ENCODE peak calls at places on chromosome 7, in eight cellular contexts. Z, U, R, Q, J, D, C and S are unnamed samples.

GRCh38 chr7:75856562-75856961 is 22.3 kb upstream of the RHBDD2 start:
- DNase-seq in Z (no peak), U (no peak), R (no peak), Q (no peak), J (no peak), D (no peak), C (no peak), S (no peak)

GRCh38 chr7:48875300-48875916 is 48.9 kb upstream of the CDC14C start:
- DNase-seq in Z (peak; percentile 25), U (no peak), R (peak; percentile 15), Q (peak; percentile 11), J (peak; percentile 70), D (no peak), C (peak; percentile 2), S (peak; percentile 54)

GRCh38 chr7:128177768-128178550 is 63.1 kb upstream of the LEP start:
- DNase-seq in Z (no peak), U (no peak), R (no peak), Q (no peak), J (no peak), D (no peak), C (no peak), S (no peak)

GRCh38 chr7:101166909-101167644 is 1.7 kb upstream of the VGF start:
- DNase-seq in Z (no peak), U (no peak), R (peak; percentile 52), Q (peak; percentile 78), J (no peak), D (no peak), C (peak; percentile 58), S (no peak)

GRCh38 chr7:128210590-128211570 is 30.2 kb upstream of the LEP start:
- DNase-seq in Z (no peak), U (no peak), R (no peak), Q (no peak), J (no peak), D (no peak), C (no peak), S (no peak)

GRCh38 chr7:157549612-157550299 is 213.0 kb downstream of the DNAJB6 start:
- DNase-seq in Z (no peak), U (peak; percentile 38), R (no peak), Q (no peak), J (peak; percentile 65), D (no peak), C (no peak), S (peak; percentile 14)

GRCh38 chr7:105849122-105849855 is 27.1 kb downstream of the ATXN7L1 start:
- DNase-seq in Z (no peak), U (no peak), R (no peak), Q (no peak), J (no peak), D (no peak), C (no peak), S (no peak)

GRCh38 chr7:111642373-111642772 is 80.1 kb upstream of the IMMP2L start:
- DNase-seq in Z (no peak), U (no peak), R (no peak), Q (no peak), J (no peak), D (no peak), C (peak; percentile 25), S (no peak)

GRCh38 chr7:78620931-78621330 is 822.4 kb downstream of the PHTF2 start:
- DNase-seq in Z (no peak), U (no peak), R (peak; percentile 15), Q (no peak), J (no peak), D (no peak), C (peak; percentile 11), S (no peak)

GRCh38 chr7:106723398-106723797 is 62.4 kb upstream of the CCDC71L start:
- DNase-seq in Z (no peak), U (no peak), R (no peak), Q (no peak), J (no peak), D (no peak), C (peak; percentile 46), S (no peak)

GRCh38 chr7:80369321-80369720 is 142.5 kb downstream of the GNAT3 start:
- DNase-seq in Z (no peak), U (no peak), R (no peak), Q (no peak), J (no peak), D (no peak), C (no peak), S (no peak)

GRCh38 chr7:137091396-137091795 is 222.9 kb downstream of the CHRM2 start:
- DNase-seq in Z (no peak), U (no peak), R (peak; percentile 46), Q (peak; percentile 56), J (no peak), D (no peak), C (no peak), S (no peak)
- TF ChIP-seq CTCF in Z (peak; percentile 47), U (no peak), R (peak; percentile 15), Q (peak; percentile 37), J (no peak), D (no peak), C (no peak), S (peak; percentile 17)

GRCh38 chr7:29991937-29992336 is 2.3 kb upstream of the SCRN1 start:
- DNase-seq in Z (no peak), U (no peak), R (no peak), Q (no peak), J (no peak), D (no peak), C (no peak), S (no peak)

GRCh38 chr7:29993169-29993568 is 3.6 kb upstream of the SCRN1 start:
- DNase-seq in Z (no peak), U (no peak), R (no peak), Q (no peak), J (no peak), D (no peak), C (no peak), S (no peak)

GRCh38 chr7:29996321-29996720 is 6.7 kb upstream of the SCRN1 start:
- DNase-seq in Z (no peak), U (no peak), R (no peak), Q (no peak), J (no peak), D (no peak), C (no peak), S (no peak)

GRCh38 chr7:29998489-29998888 is 8.9 kb upstream of the SCRN1 start:
- DNase-seq in Z (no peak), U (no peak), R (no peak), Q (no peak), J (no peak), D (no peak), C (no peak), S (no peak)

GRCh38 chr7:29995652-29996051 is 6.1 kb upstream of the SCRN1 start:
- DNase-seq in Z (no peak), U (no peak), R (no peak), Q (no peak), J (no peak), D (no peak), C (no peak), S (no peak)
- H3K9me3 ChIP-seq in Z (peaks cover 51% of the 10 kb centered on the region), U (peaks cover 20% of the 10 kb centered on the region), R (no peaks in the 10 kb centered on the region), Q (peaks cover 34% of the 10 kb centered on the region), J (no peaks in the 10 kb centered on the region), D (peaks cover 36% of the 10 kb centered on the region), C (peaks cover 5% of the 10 kb centered on the region), S (peaks cover 20% of the 10 kb centered on the region)

GRCh38 chr7:836429-836828 is 4.2 kb downstream of the SUN1 start:
- DNase-seq in Z (no peak), U (peak; percentile 86), R (peak; percentile 42), Q (peak; percentile 65), J (peak; percentile 33), D (no peak), C (peak; percentile 44), S (no peak)
- TF ChIP-seq CTCF in Z (peak; percentile 63), U (peak; percentile 55), R (peak; percentile 60), Q (peak; percentile 63), J (no peak), D (peak; percentile 38), C (peak; percentile 43), S (peak; percentile 38)

GRCh38 chr7:64990216-64990615 is 620 bp downstream of the ZNF117 start:
- DNase-seq in Z (no peak), U (no peak), R (no peak), Q (no peak), J (no peak), D (no peak), C (peak; percentile 27), S (no peak)
- H3K9me3 ChIP-seq in Z (peaks cover 83% of the 10 kb centered on the region), U (no peaks in the 10 kb centered on the region), R (no peaks in the 10 kb centered on the region), Q (peaks cover 16% of the 10 kb centered on the region), J (peaks cover 3% of the 10 kb centered on the region), D (peaks cover 30% of the 10 kb centered on the region), C (peaks cover 43% of the 10 kb centered on the region), S (peaks cover 48% of the 10 kb centered on the region)

GRCh38 chr7:33836797-33837355 is 68.5 kb upstream of the BMPER start:
- DNase-seq in Z (no peak), U (no peak), R (peak; percentile 44), Q (peak; percentile 21), J (no peak), D (no peak), C (peak; percentile 26), S (no peak)
- TF ChIP-seq CTCF in Z (no peak), U (peak; percentile 16), R (no peak), Q (peak; percentile 69), J (no peak), D (no peak), C (peak; percentile 21), S (no peak)

DNA sequence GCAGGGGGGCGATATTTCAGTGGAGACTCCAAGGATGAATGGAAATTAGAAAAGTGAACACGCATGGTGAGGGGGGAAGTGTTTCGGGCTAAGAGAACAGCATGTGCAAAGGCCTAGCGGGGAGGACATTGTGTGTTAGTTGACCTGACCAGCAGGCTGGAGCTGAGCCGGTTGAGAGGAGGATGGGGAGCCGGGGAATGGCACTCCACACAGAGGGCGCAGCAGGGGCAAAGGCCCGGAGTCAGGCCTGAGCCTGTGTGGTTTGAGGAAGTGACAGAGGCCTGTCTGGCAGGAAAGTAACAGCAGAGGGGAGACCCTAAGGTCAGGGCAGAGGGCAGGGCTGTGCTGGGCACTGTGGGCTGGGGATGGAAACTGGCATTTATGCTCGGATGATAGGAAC is 83.2 kb upstream of the ZNF479 start:
- DNase-seq in Z (no peak), U (peak; percentile 32), R (no peak), Q (no peak), J (peak; percentile 48), D (no peak), C (no peak), S (peak; percentile 10)
- H3K9me3 ChIP-seq in Z (peaks cover 69% of the 10 kb centered on the region), U (no peaks in the 10 kb centered on the region), R (no peaks in the 10 kb centered on the region), Q (no peaks in the 10 kb centered on the region), J (peaks cover 2% of the 10 kb centered on the region), D (no peaks in the 10 kb centered on the region), C (no peaks in the 10 kb centered on the region), S (no peaks in the 10 kb centered on the region)

DNA sequence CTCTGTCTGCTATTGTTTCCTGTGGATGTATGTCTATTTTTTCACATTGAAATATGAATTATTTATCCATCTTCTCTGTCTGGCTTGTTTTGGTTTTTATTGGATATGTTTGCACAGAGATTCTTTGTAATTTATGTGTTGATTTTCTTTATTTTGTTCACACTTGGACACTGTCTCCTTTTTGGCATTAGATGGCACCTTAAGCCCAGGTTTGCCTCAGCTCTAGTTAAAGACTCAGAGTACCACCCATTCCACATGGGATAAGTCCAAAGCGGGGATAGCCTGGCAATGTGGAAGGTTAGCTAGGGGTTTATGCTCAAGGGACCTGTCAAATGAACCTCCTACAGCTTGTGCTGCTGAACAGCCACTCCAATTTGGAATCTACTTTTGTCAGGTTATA is 14.1 kb downstream of the FEZF1 start:
- DNase-seq in Z (no peak), U (no peak), R (no peak), Q (no peak), J (no peak), D (no peak), C (no peak), S (no peak)
- TF ChIP-seq CTCF in Z (no peak), U (no peak), R (no peak), Q (no peak), J (no peak), D (no peak), C (no peak), S (no peak)